ENCODE peak calls at places on chromosomes 7 and 10, in four cellular contexts. W is heart right ventricle, G is dorsolateral prefrontal cortex, D is IMR-90. Q is an unnamed sample. For H3K27me3, the result is how much of the 10 kb centered on the place peaks cover.

GRCh38 chr7:132518102-132518838 is 58.0 kb downstream of the PLXNA4 start:
- DNase-seq in W (no peak), G (no peak), D (no peak), Q (peak)

GRCh38 chr7:130896898-130897514 is 163.0 kb upstream of the KLF14 start:
- DNase-seq in W (peak), G (peak), D (peak), Q (peak)

GRCh38 chr7:16004661-16005060 is 318.2 kb upstream of the MEOX2 start:
- DNase-seq in W (no peak), G (no peak), D (no peak), Q (no peak)

GRCh38 chr10:110226926-110227641 is 19.7 kb downstream of the MXI1 start:
- DNase-seq in W (peak), G (peak), D (peak), Q (peak)

GRCh38 chr7:109532262-109532992 is 962.8 kb downstream of the DNAJB9 start:
- DNase-seq in W (no peak), G (no peak), D (no peak), Q (no peak)

GRCh38 chr7:20831976-20832375 is 45.3 kb upstream of the SP8 start:
- DNase-seq in W (no peak), G (no peak), D (no peak), Q (no peak)

GRCh38 chr10:28387141-28387540 is 84.3 kb upstream of the MPP7 start:
- DNase-seq in W (no peak), G (no peak), D (no peak), Q (peak)

GRCh38 chr7:18265611-18266281 is 229.8 kb upstream of the HDAC9 start:
- DNase-seq in W (no peak), G (no peak), D (no peak), Q (no peak)

GRCh38 chr10:116721991-116722392 is 20.4 kb downstream of the HSPA12A start:
- DNase-seq in W (no peak), G (no peak), D (peak), Q (no peak)

GRCh38 chr7:22723171-22723601 is 3.8 kb upstream of the IL6 start:
- DNase-seq in W (peak), G (peak), D (peak), Q (no peak)

GRCh38 chr10:71648595-71649320 is 70.8 kb downstream of the C10orf105 start:
- DNase-seq in W (no peak), G (no peak), D (no peak), Q (no peak)

GRCh38 chr10:104622598-104623209 is 18.4 kb upstream of the SORCS3 start:
- DNase-seq in W (no peak), G (no peak), D (no peak), Q (peak)

GRCh38 chr7:78052112-78052511 is 253.5 kb downstream of the PHTF2 start:
- DNase-seq in W (no peak), G (no peak), D (no peak), Q (no peak)

GRCh38 chr7:30136743-30137485 is 2.1 kb downstream of the MTURN start:
- DNase-seq in W (no peak), G (no peak), D (no peak), Q (no peak)

GRCh38 chr7:6092953-6093354 is 61.8 kb downstream of the ANKRD61 start:
- DNase-seq in W (no peak), G (no peak), D (no peak), Q (no peak)

GRCh38 chr7:121212031-121212430 is 116.8 kb upstream of the WNT16 start:
- DNase-seq in W (no peak), G (no peak), D (no peak), Q (no peak)

GRCh38 chr7:538764-539685 is 19.4 kb upstream of the PDGFA start:
- DNase-seq in W (peak), G (no peak), D (no peak), Q (peak)

GRCh38 chr7:45718464-45719330 is 144.5 kb downstream of the ADCY1 start:
- DNase-seq in W (no peak), G (no peak), D (peak), Q (no peak)

GRCh38 chr7:71695189-71695588 is 563.2 kb downstream of the GALNT17 start:
- DNase-seq in W (no peak), G (no peak), D (no peak), Q (no peak)

GRCh38 chr7:22499044-22499443 is 944 bp downstream of the STEAP1B start:
- DNase-seq in W (no peak), G (no peak), D (peak), Q (peak)

GRCh38 chr10:103820101-103821062 is 35.0 kb downstream of the SH3PXD2A start:
- DNase-seq in W (peak), G (no peak), D (peak), Q (no peak)

GRCh38 chr10:70903262-70903921 is 15.0 kb upstream of the PCBD1 start:
- DNase-seq in W (peak), G (peak), D (peak), Q (peak)

DNA sequence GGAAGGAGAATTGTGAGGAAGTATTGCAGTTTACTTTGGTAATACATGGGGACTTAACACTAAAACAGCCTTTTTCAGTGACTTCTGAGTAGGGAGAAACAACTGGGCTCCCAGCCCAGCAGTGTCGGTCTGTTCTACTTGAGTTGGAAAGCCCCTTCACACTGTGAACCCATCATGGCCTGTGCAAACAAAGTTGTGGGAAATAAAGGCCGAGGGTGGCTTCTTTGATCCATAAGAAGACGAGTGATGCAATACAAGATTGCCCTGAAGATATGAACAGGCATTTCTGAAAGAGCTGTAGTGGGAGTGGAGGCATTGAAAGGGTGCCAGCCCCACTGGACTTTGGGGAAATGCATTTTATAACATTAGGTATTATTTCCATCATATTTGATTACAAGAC is 28.3 kb downstream of the C10orf120 start:
- DNase-seq in W (no peak), G (no peak), D (no peak), Q (no peak)
- H3K27me3 ChIP-seq in W (under half), G (under half), D (under half), Q (under half)

GRCh38 chr10:79128923-79129305 is 60.1 kb downstream of the ZMIZ1 start:
- DNase-seq in W (no peak), G (no peak), D (no peak), Q (no peak)
- H3K4me3 ChIP-seq in W (no peak), G (no peak), D (no peak), Q (no peak)

GRCh38 chr10:97058521-97058920 is 127.2 kb downstream of the SLIT1 start:
- DNase-seq in W (no peak), G (peak), D (no peak), Q (no peak)

GRCh38 chr10:97060441-97061084 is 125.2 kb downstream of the SLIT1 start:
- DNase-seq in W (no peak), G (no peak), D (peak), Q (no peak)

GRCh38 chr10:97059872-97060205 is 125.9 kb downstream of the SLIT1 start:
- DNase-seq in W (no peak), G (no peak), D (no peak), Q (no peak)

GRCh38 chr10:97057836-97058235 is 127.9 kb downstream of the SLIT1 start:
- DNase-seq in W (no peak), G (no peak), D (no peak), Q (no peak)

GRCh38 chr10:97059006-97059871 is 126.5 kb downstream of the SLIT1 start:
- DNase-seq in W (no peak), G (peak), D (no peak), Q (no peak)
- TF ChIP-seq CTCF in W (no peak), G (no peak), D (no peak), Q (no peak)

GRCh38 chr10:34232481-34232880 is 582.6 kb downstream of the PARD3 start:
- DNase-seq in W (no peak), G (no peak), D (no peak), Q (no peak)

GRCh38 chr10:34235164-34235832 is 579.8 kb downstream of the PARD3 start:
- DNase-seq in W (no peak), G (no peak), D (peak), Q (peak)

GRCh38 chr10:34229917-34230316 is 585.2 kb downstream of the PARD3 start:
- DNase-seq in W (no peak), G (no peak), D (no peak), Q (no peak)

GRCh38 chr10:34228066-34228465 is 587.0 kb downstream of the PARD3 start:
- DNase-seq in W (no peak), G (no peak), D (no peak), Q (no peak)

DNA sequence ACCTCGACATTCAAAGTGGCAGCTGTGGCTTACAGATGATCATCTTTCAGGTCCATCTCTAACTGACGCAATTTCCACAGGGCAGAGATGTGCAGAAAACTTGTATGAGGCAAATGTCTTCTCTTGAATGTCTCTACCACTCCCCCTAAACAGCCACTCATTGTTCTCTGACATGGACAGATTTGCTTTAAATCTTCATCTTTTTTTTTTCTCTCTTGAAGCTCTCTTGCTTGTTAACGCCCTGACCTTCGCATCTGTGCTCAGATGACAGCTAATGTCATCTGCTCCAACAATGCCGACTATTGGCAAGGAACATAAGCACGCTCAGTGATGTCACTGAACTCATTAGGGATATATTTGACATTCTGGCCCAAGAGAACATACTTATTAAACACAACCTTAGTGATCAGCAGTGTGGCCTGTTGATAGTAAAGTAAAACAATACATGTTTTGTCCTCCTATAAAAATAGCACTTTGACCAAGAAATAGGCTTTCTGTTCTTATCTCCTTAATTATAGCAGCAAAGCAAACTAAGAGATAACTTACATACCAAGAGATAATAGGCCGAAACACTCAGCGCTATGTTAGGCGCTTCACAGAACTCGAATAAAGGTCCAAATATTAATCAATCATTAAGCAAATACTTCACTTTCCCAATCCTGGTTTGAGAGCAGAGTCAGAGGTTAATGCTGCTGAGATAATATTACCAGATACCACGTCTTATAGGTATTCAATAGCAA is 583.5 kb downstream of the PARD3 start:
- DNase-seq in W (no peak), G (no peak), D (no peak), Q (no peak)
- H3K27me3 ChIP-seq in W (under half), G (under half), D (under half), Q (under half)